ENCODE peak calls at places on chromosome 17, in four cellular contexts. P is adrenal gland, W is IMR-90, F is heart left ventricle. S is an unnamed sample.

GRCh38 chr17:43020789-43021738 is 1.1 kb downstream of the VAT1 start:
- DNase-seq in P (peak; percentile 94), W (peak; percentile 50), F (peak; percentile 82), S (peak; percentile 91)

GRCh38 chr17:77801545-77802332 is 156.8 kb upstream of the TNRC6C start:
- DNase-seq in P (no peak), W (no peak), F (peak; percentile 9), S (no peak)

GRCh38 chr17:27760069-27760885 is 40.1 kb downstream of the NOS2 start:
- DNase-seq in P (peak; percentile 87), W (peak; percentile 14), F (peak; percentile 69), S (no peak)

GRCh38 chr17:60224064-60224463 is 74.3 kb downstream of the CA4 start:
- DNase-seq in P (no peak), W (peak; percentile 25), F (no peak), S (no peak)

GRCh38 chr17:5065227-5065744 is 13.0 kb upstream of the ZFP3 start:
- DNase-seq in P (no peak), W (no peak), F (no peak), S (no peak)

GRCh38 chr17:17420561-17421269 is 56.1 kb upstream of the MED9 start:
- DNase-seq in P (peak; percentile 84), W (peak; percentile 54), F (peak; percentile 90), S (peak; percentile 95)

GRCh38 chr17:44804301-44805061 is 25.6 kb downstream of the GJC1 start:
- DNase-seq in P (no peak), W (no peak), F (peak; percentile 72), S (no peak)

GRCh38 chr17:58318627-58319180 is 9.9 kb downstream of the TSPOAP1 start:
- DNase-seq in P (no peak), W (no peak), F (no peak), S (peak; percentile 51)

GRCh38 chr17:40457369-40457768 is 14.1 kb downstream of the IGFBP4 start:
- DNase-seq in P (no peak), W (no peak), F (peak; percentile 0), S (no peak)

GRCh38 chr17:28407130-28407973 is 1.3 kb upstream of the SLC46A1 start:
- DNase-seq in P (no peak), W (no peak), F (no peak), S (no peak)

GRCh38 chr17:71180801-71181385 is 939.9 kb upstream of the SOX9 start:
- DNase-seq in P (peak; percentile 69), W (peak; percentile 52), F (no peak), S (no peak)

GRCh38 chr17:78428025-78428575 is 49.7 kb downstream of the PGS1 start:
- DNase-seq in P (no peak), W (no peak), F (peak; percentile 9), S (no peak)

GRCh38 chr17:73308017-73308823 is 3.6 kb downstream of the CDC42EP4 start:
- DNase-seq in P (peak; percentile 98), W (peak; percentile 93), F (peak; percentile 88), S (peak; percentile 81)

GRCh38 chr17:16251043-16251442 is 34.0 kb downstream of the PIGL start:
- DNase-seq in P (no peak), W (no peak), F (no peak), S (no peak)

GRCh38 chr17:77884019-77884418 is 74.5 kb upstream of the TNRC6C start:
- DNase-seq in P (peak; percentile 93), W (peak; percentile 5), F (peak; percentile 38), S (no peak)

GRCh38 chr17:34220045-34220775 is 34.9 kb upstream of the CCL2 start:
- DNase-seq in P (no peak), W (no peak), F (no peak), S (no peak)

GRCh38 chr17:50087246-50087911 is 7.8 kb upstream of the PDK2 start:
- DNase-seq in P (peak; percentile 89), W (peak; percentile 72), F (peak; percentile 79), S (no peak)

GRCh38 chr17:74532115-74532514 is 840 bp upstream of the CD300LB start:
- DNase-seq in P (peak; percentile 74), W (no peak), F (peak; percentile 69), S (peak; percentile 68)

GRCh38 chr17:70208825-70209555 is 39.7 kb downstream of the KCNJ2 start:
- DNase-seq in P (no peak), W (no peak), F (no peak), S (no peak)

GRCh38 chr17:49210158-49211029 is at the start of the genes ABI3 and GNGT2:
- DNase-seq in P (peak; percentile 73), W (peak; percentile 55), F (peak; percentile 46), S (no peak)

GRCh38 chr17:18951941-18952842 is at the start of gene SLC5A10:
- DNase-seq in P (no peak), W (no peak), F (no peak), S (no peak)

GRCh38 chr17:59145571-59146096 is 9.4 kb downstream of the SKA2 start:
- DNase-seq in P (no peak), W (no peak), F (no peak), S (no peak)

GRCh38 chr17:34562387-34562786 is 17.0 kb upstream of the TMEM132E start:
- DNase-seq in P (no peak), W (no peak), F (no peak), S (no peak)

GRCh38 chr17:74042744-74043486 is 160.6 kb upstream of the RPL38 start:
- DNase-seq in P (peak; percentile 77), W (peak; percentile 33), F (no peak), S (no peak)

GRCh38 chr17:58747674-58748073 is 8.0 kb upstream of the PPM1E start:
- DNase-seq in P (no peak), W (no peak), F (no peak), S (no peak)

GRCh38 chr17:31739300-31739699 is 119.7 kb downstream of the COPRS start:
- DNase-seq in P (no peak), W (peak; percentile 91), F (no peak), S (no peak)

GRCh38 chr17:10875984-10876555 is 38.2 kb upstream of the PIRT start:
- DNase-seq in P (peak; percentile 58), W (peak; percentile 17), F (peak; percentile 41), S (no peak)

GRCh38 chr17:50361561-50362480 is 11.2 kb downstream of the MRPL27 start:
- DNase-seq in P (peak; percentile 85), W (peak; percentile 74), F (peak; percentile 57), S (peak; percentile 57)

GRCh38 chr17:35011671-35012216 is 31.4 kb downstream of the LIG3 start:
- DNase-seq in P (no peak), W (peak; percentile 11), F (no peak), S (no peak)

GRCh38 chr17:36069131-36069530 is 5.1 kb downstream of the CCL18 start:
- DNase-seq in P (no peak), W (no peak), F (no peak), S (no peak)
- H3K4me1 ChIP-seq in P (no peaks in the 10 kb centered on the region), W (no peaks in the 10 kb centered on the region), F (no peaks in the 10 kb centered on the region), S (no peaks in the 10 kb centered on the region)

DNA sequence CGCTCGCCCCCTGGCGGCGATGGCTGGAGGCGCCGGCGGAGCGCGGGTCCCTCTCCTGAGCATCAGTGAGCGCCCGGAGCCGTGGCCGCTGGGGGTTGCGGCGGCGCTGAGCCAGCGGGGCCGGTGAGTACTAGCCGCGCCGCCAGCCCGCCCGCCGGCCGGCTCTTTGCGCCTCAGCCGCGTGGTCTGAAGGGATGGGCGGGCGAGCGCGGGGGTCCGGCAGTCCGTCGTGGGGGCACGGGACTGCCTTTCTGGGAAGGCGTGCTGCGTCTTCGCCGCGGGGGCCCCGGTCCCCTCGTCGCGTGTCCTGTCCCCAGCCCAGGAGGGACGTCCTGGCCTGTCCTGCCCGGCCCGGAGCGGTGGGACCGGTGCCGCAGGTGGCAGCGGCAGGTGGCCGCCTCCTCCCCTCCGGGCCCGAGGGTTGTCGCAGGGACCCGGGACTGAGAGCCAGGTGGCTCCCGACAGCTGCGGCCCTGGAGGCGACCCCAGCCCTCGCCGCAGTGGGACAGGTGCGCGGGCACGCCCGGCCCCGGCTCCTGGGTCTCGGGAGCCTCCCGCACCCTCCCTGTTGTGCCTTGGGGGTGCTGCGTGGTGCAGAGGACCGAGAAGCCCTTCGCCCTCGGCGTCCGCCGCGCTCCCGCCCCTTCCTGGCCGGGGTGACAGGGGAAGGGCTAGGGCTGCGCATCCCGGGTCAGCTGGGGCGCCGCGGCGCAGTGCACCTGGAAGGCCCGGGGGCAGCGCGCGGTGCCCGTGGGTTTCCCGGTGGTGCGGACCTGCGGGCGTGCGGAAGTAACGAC is at the start of gene SPECC1:
- DNase-seq in P (peak; percentile 91), W (peak; percentile 43), F (peak; percentile 85), S (peak; percentile 87)
- H3K27ac ChIP-seq in P (peak within 1 kb of the TSS; percentile 27), W (no peak within 1 kb of the TSS), F (peak within 1 kb of the TSS; percentile 75), S (peak within 1 kb of the TSS; percentile 68)

DNA sequence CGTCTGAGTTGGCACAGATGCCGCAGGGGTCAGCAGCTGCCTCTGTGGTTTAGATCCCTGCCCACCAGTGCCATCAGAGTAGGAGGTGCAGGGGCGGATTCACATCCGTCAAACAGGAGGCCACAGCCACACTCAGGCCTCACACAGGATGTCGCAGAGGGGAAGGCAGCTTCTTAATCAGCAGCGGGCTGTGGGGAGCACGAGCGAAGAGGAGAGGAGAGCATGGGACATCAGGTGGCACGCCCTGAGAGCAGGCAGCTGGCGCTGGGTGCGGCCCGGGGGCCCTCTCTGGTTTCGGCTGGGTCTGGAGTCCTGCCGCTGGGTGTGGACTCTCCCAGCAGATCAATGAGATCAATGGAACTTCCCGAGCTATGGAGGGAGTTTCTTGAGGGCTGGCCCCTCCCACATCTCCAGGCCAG is 9.6 kb downstream of the LLGL2 start:
- DNase-seq in P (no peak), W (no peak), F (no peak), S (no peak)
- H3K4me1 ChIP-seq in P (no peaks in the 10 kb centered on the region), W (no peaks in the 10 kb centered on the region), F (no peaks in the 10 kb centered on the region), S (peaks cover 4% of the 10 kb centered on the region)

DNA sequence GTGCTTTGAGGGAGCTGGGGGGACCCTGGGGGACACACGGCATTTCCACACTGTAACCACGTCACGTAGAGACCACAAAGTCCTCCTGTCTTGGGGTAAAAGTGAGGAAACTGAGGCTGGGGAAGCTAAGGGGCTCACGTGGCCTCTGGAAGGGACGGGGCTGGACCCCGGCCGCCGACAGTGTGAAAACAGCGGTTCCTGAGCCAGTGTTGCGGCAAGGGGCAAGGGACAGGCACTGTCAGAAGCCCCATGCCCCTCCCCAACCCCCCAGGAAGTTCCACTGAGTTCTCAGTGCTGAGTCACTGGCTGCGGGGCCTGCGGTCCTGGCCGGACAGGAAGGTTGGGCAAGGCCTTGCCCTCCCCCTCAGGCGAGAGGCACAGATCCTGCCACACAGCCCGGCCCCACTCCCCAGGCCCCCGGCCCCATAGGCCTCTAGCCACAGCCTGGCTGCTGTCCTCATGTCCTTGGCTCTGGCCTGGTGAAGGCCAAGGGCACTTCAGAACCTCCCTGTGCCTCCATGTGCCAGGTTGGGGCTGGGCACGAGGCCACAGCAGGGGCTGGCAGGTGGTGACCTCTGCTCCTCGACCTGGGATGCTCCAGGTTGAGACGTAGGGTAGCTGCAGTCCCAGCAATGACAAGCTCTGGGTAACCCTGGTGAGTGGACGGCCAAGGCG is 5.0 kb upstream of the CCDC57 start:
- DNase-seq in P (peak; percentile 88), W (peak; percentile 90), F (peak; percentile 73), S (peak; percentile 72)
- H3K27ac ChIP-seq in P (peak overlapping the region; percentile 70), W (peak overlapping the region; percentile 100), F (peak overlapping the region; percentile 1), S (peak overlapping the region; percentile 43)

S was measured in suprapubic skin.